ENCODE peak calls at places on chromosome 1, in ten cellular contexts. O is GM04503; X is GM03348; C is stimulated activated CD4-positive, alpha-beta T cell treated with anti-CD3 and anti-CD28 coated beads, Interleukin-15, amount 100 ng/mL, for 1 hour; Y is cerebellar cortex; D is stimulated activated CD8-positive, alpha-beta memory T cell treated with anti-CD3 and anti-CD28 coated beads, Interleukin-4, amount 100 ng/mL, for 1 hour; H is activated T-cell treated with anti-CD3 and anti-CD28 coated beads for 24 hours; Q is islet precursor cell; M is head of caudate nucleus; B is non-pigmented ciliary epithelial cell. U is an unnamed sample.

GRCh38 chr1:193211539-193211938 is 25.1 kb upstream of the B3GALT2 start:
- DNase-seq in O (peak; percentile 47), X (peak; percentile 51), C (no peak), Y (no peak), D (no peak), H (no peak), Q (no peak), M (no peak), B (peak; percentile 83), U (no peak)

GRCh38 chr1:59006309-59006698 is 222.5 kb upstream of the JUN start:
- DNase-seq in O (no peak), X (no peak), C (no peak), Y (no peak), D (no peak), H (no peak), Q (peak; percentile 26), M (no peak), B (no peak), U (no peak)

GRCh38 chr1:26317612-26318337 is at the start of gene CD52:
- DNase-seq in O (no peak), X (no peak), C (peak; percentile 55), Y (no peak), D (peak; percentile 36), H (peak; percentile 48), Q (peak; percentile 75), M (peak; percentile 30), B (no peak), U (peak; percentile 45)

GRCh38 chr1:54609301-54609921 is 13.9 kb downstream of the FAM151A start:
- DNase-seq in O (no peak), X (no peak), C (no peak), Y (no peak), D (no peak), H (no peak), Q (peak; percentile 47), M (peak; percentile 64), B (no peak), U (peak; percentile 11)

GRCh38 chr1:8145525-8145924 is 119.4 kb upstream of the ERRFI1 start:
- DNase-seq in O (no peak), X (no peak), C (no peak), Y (no peak), D (no peak), H (no peak), Q (no peak), M (no peak), B (no peak), U (no peak)

GRCh38 chr1:15663925-15664324 is 20.2 kb upstream of the PLEKHM2 start:
- DNase-seq in O (no peak), X (no peak), C (no peak), Y (no peak), D (no peak), H (no peak), Q (no peak), M (no peak), B (no peak), U (no peak)

GRCh38 chr1:44884746-44885145 is 41.7 kb upstream of the PTCH2 start:
- DNase-seq in O (no peak), X (no peak), C (no peak), Y (no peak), D (no peak), H (no peak), Q (no peak), M (peak; percentile 21), B (no peak), U (no peak)

GRCh38 chr1:111366256-111366655 is 61.3 kb downstream of the OVGP1 start:
- DNase-seq in O (no peak), X (peak; percentile 20), C (no peak), Y (no peak), D (no peak), H (no peak), Q (peak; percentile 52), M (no peak), B (peak; percentile 8), U (no peak)

GRCh38 chr1:26686795-26687194 is 9.0 kb upstream of the ARID1A start:
- DNase-seq in O (no peak), X (no peak), C (no peak), Y (no peak), D (no peak), H (no peak), Q (no peak), M (no peak), B (no peak), U (no peak)

GRCh38 chr1:174364996-174365760 is 82.6 kb upstream of the GPR52 start:
- DNase-seq in O (no peak), X (no peak), C (no peak), Y (peak; percentile 71), D (no peak), H (no peak), Q (no peak), M (peak; percentile 63), B (no peak), U (no peak)

GRCh38 chr1:57381871-57382270 is 42.0 kb downstream of the DAB1 start:
- DNase-seq in O (no peak), X (no peak), C (no peak), Y (no peak), D (no peak), H (no peak), Q (no peak), M (no peak), B (no peak), U (no peak)

GRCh38 chr1:233909195-233909594 is 4.7 kb downstream of the SLC35F3 start:
- DNase-seq in O (no peak), X (no peak), C (no peak), Y (peak; percentile 15), D (no peak), H (no peak), Q (peak; percentile 51), M (no peak), B (peak; percentile 60), U (no peak)

GRCh38 chr1:12666141-12666735 is 22.4 kb downstream of the AADACL4 start:
- DNase-seq in O (no peak), X (no peak), C (no peak), Y (no peak), D (no peak), H (no peak), Q (no peak), M (no peak), B (no peak), U (no peak)

GRCh38 chr1:47280142-47280541 is 33.8 kb downstream of the STIL start:
- DNase-seq in O (no peak), X (peak; percentile 21), C (no peak), Y (no peak), D (no peak), H (no peak), Q (no peak), M (no peak), B (no peak), U (no peak)

GRCh38 chr1:34359411-34359810 is 182.7 kb downstream of the C1orf94 start:
- DNase-seq in O (no peak), X (no peak), C (no peak), Y (no peak), D (no peak), H (no peak), Q (peak; percentile 12), M (no peak), B (no peak), U (no peak)

GRCh38 chr1:234827656-234828055 is 217.7 kb upstream of the IRF2BP2 start:
- DNase-seq in O (no peak), X (no peak), C (no peak), Y (no peak), D (no peak), H (no peak), Q (no peak), M (no peak), B (no peak), U (no peak)

GRCh38 chr1:19336543-19336942 is 24.4 kb downstream of the SLC66A1 start:
- DNase-seq in O (no peak), X (no peak), C (no peak), Y (no peak), D (no peak), H (peak; percentile 57), Q (peak; percentile 85), M (no peak), B (no peak), U (no peak)

GRCh38 chr1:155177918-155178281 is 4.3 kb downstream of the TRIM46 start:
- DNase-seq in O (no peak), X (no peak), C (no peak), Y (no peak), D (no peak), H (no peak), Q (no peak), M (no peak), B (no peak), U (no peak)

U was measured in WTC11.